ENCODE peak calls at places on chromosomes 1 and 21, in six cellular contexts. One of them, this sample, is unnamed. For H3K27me3, the result is how much of the 10 kb centered on the place peaks cover.

GRCh38 chr1:108041360-108042143 is 76.6 kb upstream of the VAV3 start:
- DNase-seq in CD8-positive, alpha-beta T cell: no peak
- DNase-seq in sigmoid colon: no peak
- DNase-seq in CD4-positive, alpha-beta T cell: no peak
- DNase-seq in endodermal cell: no peak
- DNase-seq in body of pancreas: no peak
- DNase-seq in this sample: no peak

GRCh38 chr1:110003747-110004428 is 19.3 kb downstream of the AHCYL1 start:
- DNase-seq in CD8-positive, alpha-beta T cell: no peak
- DNase-seq in sigmoid colon: peak
- DNase-seq in CD4-positive, alpha-beta T cell: peak
- DNase-seq in endodermal cell: peak
- DNase-seq in body of pancreas: peak
- DNase-seq in this sample: peak

GRCh38 chr1:41868241-41868953 is 50.3 kb downstream of the HIVEP3 start:
- DNase-seq in CD8-positive, alpha-beta T cell: no peak
- DNase-seq in sigmoid colon: no peak
- DNase-seq in CD4-positive, alpha-beta T cell: no peak
- DNase-seq in endodermal cell: no peak
- DNase-seq in body of pancreas: no peak
- DNase-seq in this sample: peak

GRCh38 chr1:1171551-1172340 is 1.9 kb upstream of the TTLL10 start:
- DNase-seq in CD8-positive, alpha-beta T cell: no peak
- DNase-seq in sigmoid colon: no peak
- DNase-seq in CD4-positive, alpha-beta T cell: peak
- DNase-seq in endodermal cell: peak
- DNase-seq in body of pancreas: peak
- DNase-seq in this sample: no peak

GRCh38 chr1:235199441-235199840 is 38.4 kb upstream of the RBM34 start:
- DNase-seq in CD8-positive, alpha-beta T cell: no peak
- DNase-seq in sigmoid colon: no peak
- DNase-seq in CD4-positive, alpha-beta T cell: no peak
- DNase-seq in endodermal cell: peak
- DNase-seq in body of pancreas: no peak
- DNase-seq in this sample: peak

GRCh38 chr1:38055398-38055797 is 8.8 kb upstream of the POU3F1 start:
- DNase-seq in CD8-positive, alpha-beta T cell: no peak
- DNase-seq in sigmoid colon: no peak
- DNase-seq in CD4-positive, alpha-beta T cell: no peak
- DNase-seq in endodermal cell: no peak
- DNase-seq in body of pancreas: no peak
- DNase-seq in this sample: no peak

GRCh38 chr1:192224386-192224785 is 66.1 kb downstream of the RGS18 start:
- DNase-seq in CD8-positive, alpha-beta T cell: no peak
- DNase-seq in sigmoid colon: no peak
- DNase-seq in CD4-positive, alpha-beta T cell: no peak
- DNase-seq in endodermal cell: no peak
- DNase-seq in body of pancreas: no peak
- DNase-seq in this sample: no peak

GRCh38 chr1:201559679-201560162 is 20.8 kb downstream of the NAV1 start:
- DNase-seq in CD8-positive, alpha-beta T cell: peak
- DNase-seq in sigmoid colon: peak
- DNase-seq in CD4-positive, alpha-beta T cell: peak
- DNase-seq in endodermal cell: peak
- DNase-seq in body of pancreas: peak
- DNase-seq in this sample: peak

GRCh38 chr1:183966487-183966886 is 71.0 kb downstream of the COLGALT2 start:
- DNase-seq in CD8-positive, alpha-beta T cell: no peak
- DNase-seq in sigmoid colon: no peak
- DNase-seq in CD4-positive, alpha-beta T cell: no peak
- DNase-seq in endodermal cell: no peak
- DNase-seq in body of pancreas: no peak
- DNase-seq in this sample: no peak

GRCh38 chr1:199041173-199041914 is 402.5 kb downstream of the PTPRC start:
- DNase-seq in CD8-positive, alpha-beta T cell: no peak
- DNase-seq in sigmoid colon: no peak
- DNase-seq in CD4-positive, alpha-beta T cell: no peak
- DNase-seq in endodermal cell: no peak
- DNase-seq in body of pancreas: no peak
- DNase-seq in this sample: peak

GRCh38 chr1:38744452-38745350 is 114.9 kb downstream of the RRAGC start:
- DNase-seq in CD8-positive, alpha-beta T cell: no peak
- DNase-seq in sigmoid colon: no peak
- DNase-seq in CD4-positive, alpha-beta T cell: no peak
- DNase-seq in endodermal cell: no peak
- DNase-seq in body of pancreas: no peak
- DNase-seq in this sample: no peak

GRCh38 chr1:110674337-110675059 is at the start of gene KCNA3:
- DNase-seq in CD8-positive, alpha-beta T cell: peak
- DNase-seq in sigmoid colon: no peak
- DNase-seq in CD4-positive, alpha-beta T cell: peak
- DNase-seq in endodermal cell: peak
- DNase-seq in body of pancreas: peak
- DNase-seq in this sample: peak

GRCh38 chr1:28256197-28256827 is 3.0 kb upstream of the SESN2 start:
- DNase-seq in CD8-positive, alpha-beta T cell: no peak
- DNase-seq in sigmoid colon: no peak
- DNase-seq in CD4-positive, alpha-beta T cell: no peak
- DNase-seq in endodermal cell: no peak
- DNase-seq in body of pancreas: no peak
- DNase-seq in this sample: no peak

GRCh38 chr1:175423605-175424004 is 231.0 kb upstream of the KIAA0040 start:
- DNase-seq in CD8-positive, alpha-beta T cell: no peak
- DNase-seq in sigmoid colon: no peak
- DNase-seq in CD4-positive, alpha-beta T cell: no peak
- DNase-seq in endodermal cell: no peak
- DNase-seq in body of pancreas: no peak
- DNase-seq in this sample: no peak

GRCh38 chr1:244151558-244151957 is 100.5 kb downstream of the ZBTB18 start:
- DNase-seq in CD8-positive, alpha-beta T cell: no peak
- DNase-seq in sigmoid colon: no peak
- DNase-seq in CD4-positive, alpha-beta T cell: no peak
- DNase-seq in endodermal cell: no peak
- DNase-seq in body of pancreas: no peak
- DNase-seq in this sample: no peak

GRCh38 chr1:230822092-230822581 is 46.2 kb downstream of the C1orf198 start:
- DNase-seq in CD8-positive, alpha-beta T cell: no peak
- DNase-seq in sigmoid colon: peak
- DNase-seq in CD4-positive, alpha-beta T cell: no peak
- DNase-seq in endodermal cell: peak
- DNase-seq in body of pancreas: no peak
- DNase-seq in this sample: no peak

GRCh38 chr1:180092931-180093650 is 61.6 kb upstream of the QSOX1 start:
- DNase-seq in CD8-positive, alpha-beta T cell: no peak
- DNase-seq in sigmoid colon: no peak
- DNase-seq in CD4-positive, alpha-beta T cell: no peak
- DNase-seq in endodermal cell: no peak
- DNase-seq in body of pancreas: no peak
- DNase-seq in this sample: no peak

GRCh38 chr1:11748294-11749202 is 12.6 kb downstream of the AGTRAP start:
- DNase-seq in CD8-positive, alpha-beta T cell: no peak
- DNase-seq in sigmoid colon: no peak
- DNase-seq in CD4-positive, alpha-beta T cell: no peak
- DNase-seq in endodermal cell: peak
- DNase-seq in body of pancreas: no peak
- DNase-seq in this sample: no peak

GRCh38 chr1:182260516-182260915 is 131.1 kb downstream of the GLUL start:
- DNase-seq in CD8-positive, alpha-beta T cell: no peak
- DNase-seq in sigmoid colon: no peak
- DNase-seq in CD4-positive, alpha-beta T cell: no peak
- DNase-seq in endodermal cell: no peak
- DNase-seq in body of pancreas: no peak
- DNase-seq in this sample: no peak

GRCh38 chr1:162019006-162019405 is 4.7 kb downstream of the OLFML2B start:
- DNase-seq in CD8-positive, alpha-beta T cell: no peak
- DNase-seq in sigmoid colon: no peak
- DNase-seq in CD4-positive, alpha-beta T cell: no peak
- DNase-seq in endodermal cell: no peak
- DNase-seq in body of pancreas: no peak
- DNase-seq in this sample: no peak

GRCh38 chr1:184507604-184508289 is 120.9 kb downstream of the C1orf21 start:
- DNase-seq in CD8-positive, alpha-beta T cell: no peak
- DNase-seq in sigmoid colon: no peak
- DNase-seq in CD4-positive, alpha-beta T cell: no peak
- DNase-seq in endodermal cell: no peak
- DNase-seq in body of pancreas: no peak
- DNase-seq in this sample: no peak

DNA sequence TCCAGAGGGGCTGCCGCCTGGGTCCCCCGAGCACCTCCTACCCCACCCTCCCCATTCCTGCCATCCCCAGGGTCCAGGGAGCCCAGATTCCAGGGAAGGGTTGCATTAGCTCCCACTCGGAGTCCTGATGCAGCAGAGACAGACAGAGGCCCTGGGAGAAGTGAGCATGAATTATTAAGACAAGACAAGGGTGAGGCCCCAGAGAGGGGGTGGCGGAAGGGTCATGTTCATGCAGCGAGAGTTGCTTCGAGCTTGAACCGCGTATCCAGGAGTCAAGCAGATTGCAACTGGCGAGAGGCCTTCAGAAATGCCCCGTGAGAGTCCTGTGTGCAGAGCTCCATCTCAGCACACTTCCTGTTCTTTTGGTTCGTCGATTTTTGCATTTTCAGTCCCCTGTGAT is 14.8 kb downstream of the PDE9A start:
- DNase-seq in CD8-positive, alpha-beta T cell: no peak
- DNase-seq in sigmoid colon: no peak
- DNase-seq in CD4-positive, alpha-beta T cell: no peak
- DNase-seq in endodermal cell: no peak
- DNase-seq in body of pancreas: no peak
- DNase-seq in this sample: no peak
- H3K27me3 ChIP-seq in CD8-positive, alpha-beta T cell: under half
- H3K27me3 ChIP-seq in sigmoid colon: under half
- H3K27me3 ChIP-seq in CD4-positive, alpha-beta T cell: under half
- H3K27me3 ChIP-seq in endodermal cell: under half
- H3K27me3 ChIP-seq in body of pancreas: under half
- H3K27me3 ChIP-seq in this sample: under half

DNA sequence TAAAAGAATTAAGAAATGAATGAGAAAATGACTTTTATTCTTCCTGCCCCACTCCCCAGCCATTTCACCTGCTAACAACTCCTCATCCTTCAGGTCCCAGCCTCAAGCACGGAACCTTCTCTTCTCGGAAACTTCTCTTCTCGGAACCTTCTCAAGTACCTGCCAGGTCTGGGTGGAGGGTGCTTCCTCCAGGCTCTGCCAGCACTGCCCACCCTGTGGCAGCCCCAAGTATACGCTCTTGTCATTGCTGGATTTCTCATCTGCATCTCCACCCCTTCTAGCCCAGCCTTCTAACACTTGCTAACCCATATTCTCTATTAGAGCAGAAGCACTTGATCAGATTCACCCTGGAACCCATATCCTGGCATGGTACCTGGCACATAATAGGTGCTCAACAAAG is 3.9 kb upstream of the IFFO2 start:
- DNase-seq in CD8-positive, alpha-beta T cell: no peak
- DNase-seq in sigmoid colon: peak
- DNase-seq in CD4-positive, alpha-beta T cell: no peak
- DNase-seq in endodermal cell: peak
- DNase-seq in body of pancreas: no peak
- DNase-seq in this sample: no peak
- H3K27me3 ChIP-seq in CD8-positive, alpha-beta T cell: under half
- H3K27me3 ChIP-seq in sigmoid colon: under half
- H3K27me3 ChIP-seq in CD4-positive, alpha-beta T cell: under half
- H3K27me3 ChIP-seq in endodermal cell: under half
- H3K27me3 ChIP-seq in body of pancreas: under half
- H3K27me3 ChIP-seq in this sample: under half

GRCh38 chr1:247855911-247856310 is 1.1 kb upstream of the TRIM58 start:
- DNase-seq in CD8-positive, alpha-beta T cell: no peak
- DNase-seq in sigmoid colon: no peak
- DNase-seq in CD4-positive, alpha-beta T cell: no peak
- DNase-seq in endodermal cell: no peak
- DNase-seq in body of pancreas: no peak
- DNase-seq in this sample: no peak

GRCh38 chr1:247849616-247850015 is 7.4 kb upstream of the TRIM58 start:
- DNase-seq in CD8-positive, alpha-beta T cell: no peak
- DNase-seq in sigmoid colon: no peak
- DNase-seq in CD4-positive, alpha-beta T cell: no peak
- DNase-seq in endodermal cell: no peak
- DNase-seq in body of pancreas: no peak
- DNase-seq in this sample: no peak

GRCh38 chr1:247857986-247858356 is 984 bp downstream of the TRIM58 start:
- DNase-seq in CD8-positive, alpha-beta T cell: no peak
- DNase-seq in sigmoid colon: no peak
- DNase-seq in CD4-positive, alpha-beta T cell: no peak
- DNase-seq in endodermal cell: no peak
- DNase-seq in body of pancreas: no peak
- DNase-seq in this sample: no peak

GRCh38 chr1:247857069-247857985 is at the start of gene TRIM58:
- DNase-seq in CD8-positive, alpha-beta T cell: no peak
- DNase-seq in sigmoid colon: peak
- DNase-seq in CD4-positive, alpha-beta T cell: peak
- DNase-seq in endodermal cell: no peak
- DNase-seq in body of pancreas: peak
- DNase-seq in this sample: peak

DNA sequence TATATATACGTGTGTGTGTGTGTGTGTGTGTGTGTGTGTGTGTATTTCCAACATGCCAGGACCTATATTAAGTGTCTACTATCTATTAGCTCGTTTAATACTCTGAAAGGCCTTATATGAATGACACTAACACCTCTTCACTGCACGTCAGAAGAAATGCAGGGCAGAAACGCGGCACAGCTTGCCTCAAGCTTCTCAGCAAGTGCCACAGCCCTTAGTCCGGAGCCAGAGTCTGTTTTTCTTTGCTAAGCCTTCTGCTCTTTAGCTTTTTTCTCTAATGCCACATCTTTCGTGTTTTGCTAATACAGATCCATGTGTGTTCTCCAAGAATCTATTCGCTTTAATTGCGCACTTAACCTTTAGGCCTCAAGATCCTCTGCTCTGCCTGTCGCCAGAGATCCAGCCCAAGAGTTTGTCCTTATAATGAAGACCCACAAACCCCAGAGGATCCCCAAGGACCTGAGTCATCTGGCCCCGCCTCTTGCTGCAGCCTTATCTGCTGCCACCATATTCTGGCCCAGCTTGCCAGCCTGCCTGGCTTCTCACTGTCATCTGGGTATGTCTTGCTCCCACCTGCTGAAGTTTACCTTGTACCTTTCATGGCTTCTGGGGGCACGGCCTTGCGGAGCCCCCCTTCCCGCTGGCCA is 2.0 kb upstream of the TRIM58 start:
- DNase-seq in CD8-positive, alpha-beta T cell: no peak
- DNase-seq in sigmoid colon: no peak
- DNase-seq in CD4-positive, alpha-beta T cell: no peak
- DNase-seq in endodermal cell: no peak
- DNase-seq in body of pancreas: no peak
- DNase-seq in this sample: no peak
- H3K27me3 ChIP-seq in CD8-positive, alpha-beta T cell: under half
- H3K27me3 ChIP-seq in sigmoid colon: under half
- H3K27me3 ChIP-seq in CD4-positive, alpha-beta T cell: under half
- H3K27me3 ChIP-seq in endodermal cell: under half
- H3K27me3 ChIP-seq in body of pancreas: under half
- H3K27me3 ChIP-seq in this sample: under half

DNA sequence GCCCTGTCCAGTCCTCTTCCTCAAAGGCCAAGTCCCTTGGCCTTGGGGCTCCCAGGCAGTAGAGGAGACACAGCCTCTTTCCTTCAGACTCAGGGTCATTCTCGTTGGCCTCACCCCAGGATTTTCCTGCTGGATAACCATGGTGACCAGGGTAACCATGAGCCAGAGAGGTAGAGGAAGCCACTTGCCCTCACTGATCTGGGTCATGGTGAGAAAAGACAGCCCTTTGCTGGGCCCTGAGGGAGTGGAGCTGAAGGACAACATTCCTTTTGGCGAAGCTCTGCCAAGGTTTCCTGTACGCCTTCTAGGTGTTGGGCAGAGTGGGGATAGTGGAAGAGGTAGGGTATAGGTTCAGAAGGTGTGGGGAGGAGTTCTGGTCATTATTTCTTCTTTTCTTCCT is 53.1 kb upstream of the WNT4 start:
- DNase-seq in CD8-positive, alpha-beta T cell: no peak
- DNase-seq in sigmoid colon: peak
- DNase-seq in CD4-positive, alpha-beta T cell: no peak
- DNase-seq in endodermal cell: no peak
- DNase-seq in body of pancreas: no peak
- DNase-seq in this sample: no peak
- H3K27me3 ChIP-seq in CD8-positive, alpha-beta T cell: under half
- H3K27me3 ChIP-seq in sigmoid colon: under half
- H3K27me3 ChIP-seq in CD4-positive, alpha-beta T cell: under half
- H3K27me3 ChIP-seq in endodermal cell: under half
- H3K27me3 ChIP-seq in body of pancreas: under half
- H3K27me3 ChIP-seq in this sample: under half